ENCODE peak calls at places on chromosome 11, in seven cellular contexts. W is A549, P is HCT116, T is GM23338, O is SK-N-SH, R is K562, L is Panc1. M is an unnamed sample.

GRCh38 chr11:45926001-45926401 is 3.5 kb downstream of the LARGE2 start:
- DNase-seq in W (no peak), P (no peak), T (no peak), O (no peak), R (no peak), L (no peak), M (no peak)

GRCh38 chr11:119975561-119976152 is 162.3 kb downstream of the TRIM29 start:
- DNase-seq in W (no peak), P (no peak), T (peak), O (no peak), R (no peak), L (no peak), M (no peak)

GRCh38 chr11:128725630-128726461 is 32.0 kb downstream of the FLI1 start:
- DNase-seq in W (no peak), P (no peak), T (no peak), O (no peak), R (no peak), L (no peak), M (peak)

GRCh38 chr11:7321708-7322448 is 70.2 kb downstream of the SYT9 start:
- DNase-seq in W (no peak), P (no peak), T (peak), O (no peak), R (no peak), L (no peak), M (no peak)

GRCh38 chr11:117819096-117820040 is 5.2 kb downstream of the FXYD2 start:
- DNase-seq in W (peak), P (peak), T (peak), O (peak), R (peak), L (no peak), M (peak)

GRCh38 chr11:11769782-11770181 is 72.0 kb upstream of the USP47 start:
- DNase-seq in W (no peak), P (no peak), T (no peak), O (no peak), R (no peak), L (no peak), M (no peak)

GRCh38 chr11:106424111-106424510 is 346.6 kb downstream of the AASDHPPT start:
- DNase-seq in W (no peak), P (no peak), T (no peak), O (no peak), R (no peak), L (no peak), M (no peak)

GRCh38 chr11:97746832-97747231 is 1273.9 kb upstream of the CNTN5 start:
- DNase-seq in W (no peak), P (no peak), T (no peak), O (peak), R (no peak), L (no peak), M (no peak)

GRCh38 chr11:1227551-1228182 is 4.8 kb downstream of the MUC5B start:
- DNase-seq in W (no peak), P (no peak), T (no peak), O (peak), R (no peak), L (no peak), M (no peak)

GRCh38 chr11:15625691-15626090 is 511.0 kb downstream of the INSC start:
- DNase-seq in W (no peak), P (no peak), T (no peak), O (no peak), R (no peak), L (no peak), M (peak)

GRCh38 chr11:43907028-43907966 is 26.7 kb downstream of the ALKBH3 start:
- DNase-seq in W (no peak), P (no peak), T (no peak), O (no peak), R (no peak), L (no peak), M (no peak)

GRCh38 chr11:43904737-43905515 is 24.3 kb downstream of the ALKBH3 start:
- DNase-seq in W (no peak), P (no peak), T (no peak), O (no peak), R (no peak), L (no peak), M (no peak)

GRCh38 chr11:43908191-43908590 is 27.6 kb downstream of the ALKBH3 start:
- DNase-seq in W (no peak), P (no peak), T (no peak), O (no peak), R (no peak), L (no peak), M (no peak)

GRCh38 chr11:43903969-43904368 is 23.3 kb downstream of the ALKBH3 start:
- DNase-seq in W (no peak), P (no peak), T (no peak), O (peak), R (no peak), L (no peak), M (no peak)

DNA sequence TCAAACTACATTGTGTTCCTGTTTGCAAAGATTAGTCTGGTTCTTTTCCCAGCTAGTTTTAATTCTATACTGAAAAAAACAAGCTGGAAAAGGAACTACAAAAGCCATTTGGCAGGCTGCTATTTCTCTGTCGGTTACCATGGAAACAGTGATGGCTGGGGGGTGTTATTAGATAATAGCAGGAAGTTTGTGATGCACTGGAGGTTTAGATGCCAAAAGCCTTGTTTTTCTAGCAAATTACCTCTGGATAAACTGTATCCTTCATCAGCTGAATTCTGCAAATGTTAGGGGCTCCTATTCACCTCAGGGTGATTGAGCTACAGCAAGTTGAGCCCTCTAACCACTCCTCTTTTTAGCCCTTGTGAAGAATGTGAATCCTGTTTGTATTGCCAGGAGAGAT is 25.2 kb downstream of the ALKBH3 start:
- DNase-seq in W (no peak), P (no peak), T (no peak), O (peak), R (no peak), L (no peak), M (no peak)
- TF ChIP-seq REST in W (no peak), P (no peak), T (no peak), O (no peak), R (no peak), L (no peak), M (no peak)

DNA sequence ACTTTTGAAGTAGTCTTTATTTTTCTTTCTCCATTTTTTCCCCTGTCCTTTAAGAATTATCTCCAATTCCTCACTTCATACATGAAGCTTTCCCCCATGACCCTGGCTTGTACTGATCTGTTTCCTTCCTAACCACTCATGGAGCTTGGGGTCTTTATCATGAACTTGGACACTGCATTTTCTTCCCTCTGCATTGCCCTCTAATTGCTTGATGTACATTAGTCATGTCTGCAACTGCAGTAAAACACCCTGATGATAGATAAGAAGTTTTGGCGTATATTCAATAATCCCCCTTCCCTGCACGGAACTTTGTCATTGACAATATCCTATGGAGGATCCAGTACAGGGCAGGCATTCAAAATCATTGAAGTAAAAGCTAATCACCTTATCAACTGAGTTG is 3.4 kb downstream of the HEPHL1 start:
- DNase-seq in W (no peak), P (no peak), T (no peak), O (no peak), R (no peak), L (no peak), M (no peak)
- TF ChIP-seq REST in W (no peak), P (no peak), T (no peak), O (no peak), R (no peak), L (no peak), M (no peak)

GRCh38 chr11:69388661-69389060 is 92.8 kb upstream of the LINC01488 start:
- DNase-seq in W (no peak), P (no peak), T (no peak), O (no peak), R (no peak), L (no peak), M (no peak)
- TF ChIP-seq REST in W (no peak), P (no peak), T (no peak), O (no peak), R (no peak), L (no peak), M (no peak)

DNA sequence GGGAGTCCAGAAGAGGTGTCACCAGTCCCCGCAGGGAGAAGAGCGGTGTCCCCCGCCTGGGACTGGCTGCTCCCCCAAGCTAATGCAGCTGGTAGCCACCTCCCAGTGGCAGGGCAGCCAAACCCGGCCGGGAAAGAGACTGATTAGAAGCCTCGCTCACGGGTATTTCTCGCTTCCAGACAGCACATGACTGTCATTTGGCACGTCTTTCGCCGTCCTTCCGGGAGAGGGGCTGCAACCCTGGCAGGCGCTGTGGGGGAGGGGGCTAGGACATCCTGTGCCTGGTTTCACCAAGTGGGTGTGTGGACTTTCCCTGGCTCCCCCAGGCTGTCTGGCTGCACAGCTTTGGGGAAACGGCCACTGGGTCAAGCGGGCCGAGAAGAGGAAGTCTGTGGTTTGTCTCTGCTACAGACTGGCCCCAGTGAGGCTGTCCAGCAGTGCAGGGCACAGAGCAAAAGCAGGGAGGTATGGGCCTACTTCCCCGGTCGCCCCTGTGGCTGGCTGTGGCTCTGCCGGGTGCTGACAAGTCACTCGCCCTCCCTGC is 3.8 kb downstream of the CD81 start:
- DNase-seq in W (no peak), P (no peak), T (no peak), O (no peak), R (no peak), L (no peak), M (no peak)
- TF ChIP-seq REST in W (no peak), P (no peak), T (no peak), O (no peak), R (no peak), L (no peak), M (no peak)

DNA sequence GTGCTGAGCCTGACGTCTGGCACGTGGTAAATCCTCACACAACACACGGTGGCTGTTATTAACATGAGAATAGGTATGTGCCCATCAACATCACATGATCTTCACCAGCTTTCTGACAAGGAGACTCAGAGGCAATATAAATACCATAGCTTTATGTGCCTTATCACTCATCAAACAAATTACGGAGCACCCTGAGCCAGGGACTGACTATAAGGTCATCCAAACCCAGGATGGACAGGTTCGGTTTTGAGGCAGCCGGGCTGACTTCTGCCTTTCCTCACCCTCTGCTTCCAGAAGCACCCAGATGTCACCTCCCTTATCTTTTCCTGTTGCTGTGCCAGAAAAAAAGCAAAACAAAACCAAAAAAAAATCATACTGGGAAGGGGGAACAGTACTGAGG is 5.7 kb upstream of the PLAAT3 start:
- DNase-seq in W (no peak), P (no peak), T (no peak), O (no peak), R (no peak), L (no peak), M (no peak)
- TF ChIP-seq REST in W (no peak), P (no peak), T (no peak), O (no peak), R (no peak), L (no peak), M (no peak)

M was measured in HL-60.